ENCODE peak calls at places on chromosome 22, in five cellular contexts. T is heart right ventricle, C is tibial nerve, B is tibial artery, N is kidney. X is an unnamed sample.
A peak's percentile ranks its signal among the peaks of the same experiment; 100 is the strongest.

GRCh38 chr22:42642801-42643631 is 2.6 kb upstream of the ATP5MGL start:
- DNase-seq in T (no peak), C (no peak), B (no peak), N (no peak), X (no peak)

GRCh38 chr22:21025266-21025665 is 7.1 kb downstream of the SLC7A4 start:
- DNase-seq in T (no peak), C (no peak), B (no peak), N (no peak), X (no peak)

GRCh38 chr22:38316340-38317236 is 645 bp downstream of the CSNK1E start:
- DNase-seq in T (peak; percentile 76), C (peak; percentile 56), B (peak; percentile 74), N (peak; percentile 90), X (no peak)

GRCh38 chr22:19495562-19496323 is 16.0 kb downstream of the CDC45 start:
- DNase-seq in T (no peak), C (no peak), B (no peak), N (no peak), X (peak; percentile 24)

GRCh38 chr22:40898850-40899357 is 37.0 kb upstream of the DNAJB7 start:
- DNase-seq in T (no peak), C (no peak), B (no peak), N (no peak), X (peak; percentile 43)

GRCh38 chr22:19018256-19018655 is 82.2 kb upstream of the PRODH start:
- DNase-seq in T (no peak), C (no peak), B (no peak), N (no peak), X (no peak)

GRCh38 chr22:20117656-20118571 is 888 bp upstream of the TRMT2A start:
- DNase-seq in T (peak; percentile 27), C (no peak), B (no peak), N (peak; percentile 88), X (peak; percentile 6)

GRCh38 chr22:39283312-39284141 is 35.9 kb downstream of the RPL3 start:
- DNase-seq in T (peak; percentile 72), C (peak; percentile 35), B (peak; percentile 70), N (peak; percentile 97), X (no peak)

GRCh38 chr22:43269325-43270040 is 73.7 kb downstream of the SCUBE1 start:
- DNase-seq in T (no peak), C (no peak), B (no peak), N (no peak), X (no peak)

GRCh38 chr22:33922268-33922667 is 2.0 kb upstream of the LARGE1 start:
- DNase-seq in T (no peak), C (peak; percentile 36), B (peak; percentile 34), N (no peak), X (peak; percentile 21)

GRCh38 chr22:39359659-39360195 is 9.9 kb downstream of the SYNGR1 start:
- DNase-seq in T (no peak), C (no peak), B (no peak), N (no peak), X (no peak)

GRCh38 chr22:49323751-49324415 is 503.8 kb downstream of the BRD1 start:
- DNase-seq in T (no peak), C (no peak), B (no peak), N (peak; percentile 51), X (no peak)

GRCh38 chr22:17999851-18000250 is 24.5 kb downstream of the MICAL3 start:
- DNase-seq in T (no peak), C (no peak), B (no peak), N (no peak), X (no peak)

GRCh38 chr22:25645266-25645665 is 80.8 kb downstream of the GRK3 start:
- DNase-seq in T (no peak), C (no peak), B (no peak), N (no peak), X (peak; percentile 34)

GRCh38 chr22:40519948-40520331 is 116.6 kb downstream of the MRTFA start:
- DNase-seq in T (no peak), C (no peak), B (no peak), N (no peak), X (no peak)

GRCh38 chr22:45889539-45890350 is 87.2 kb downstream of the WNT7B start:
- DNase-seq in T (peak; percentile 11), C (no peak), B (no peak), N (peak; percentile 66), X (peak; percentile 24)

GRCh38 chr22:44365832-44366231 is 53.1 kb upstream of the SHISAL1 start:
- DNase-seq in T (no peak), C (no peak), B (no peak), N (no peak), X (no peak)

GRCh38 chr22:40019681-40020080 is 24.9 kb downstream of the FAM83F start:
- DNase-seq in T (no peak), C (no peak), B (no peak), N (peak; percentile 58), X (no peak)

GRCh38 chr22:17307566-17307965 is 61.7 kb upstream of the CECR2 start:
- DNase-seq in T (no peak), C (no peak), B (no peak), N (no peak), X (no peak)

GRCh38 chr22:17501679-17502285 is 61.5 kb upstream of the SLC25A18 start:
- DNase-seq in T (no peak), C (peak; percentile 63), B (no peak), N (no peak), X (peak; percentile 63)

GRCh38 chr22:48976556-48977535 is 850.8 kb downstream of the BRD1 start:
- DNase-seq in T (no peak), C (no peak), B (no peak), N (no peak), X (no peak)

GRCh38 chr22:29375436-29376076 is 12.8 kb downstream of the AP1B1 start:
- DNase-seq in T (no peak), C (no peak), B (no peak), N (no peak), X (no peak)

GRCh38 chr22:33842006-33842354 is 78.3 kb downstream of the LARGE1 start:
- DNase-seq in T (no peak), C (no peak), B (no peak), N (no peak), X (no peak)

GRCh38 chr22:37904572-37905533 is 1.2 kb upstream of the MICALL1 start:
- DNase-seq in T (no peak), C (peak; percentile 20), B (peak; percentile 70), N (peak; percentile 75), X (peak; percentile 98)

GRCh38 chr22:38355275-38355674 is 38.0 kb upstream of the CSNK1E start:
- DNase-seq in T (no peak), C (no peak), B (no peak), N (peak; percentile 62), X (no peak)

GRCh38 chr22:35070451-35071093 is 4.6 kb downstream of the ISX start:
- DNase-seq in T (no peak), C (no peak), B (no peak), N (no peak), X (no peak)

GRCh38 chr22:34760276-34761008 is 305.5 kb upstream of the ISX start:
- DNase-seq in T (no peak), C (no peak), B (no peak), N (peak; percentile 59), X (no peak)

GRCh38 chr22:32355760-32356159 is 1.9 kb upstream of the RFPL3 start:
- DNase-seq in T (no peak), C (no peak), B (no peak), N (no peak), X (no peak)
- TF ChIP-seq CTCF in T (no peak), C (no peak), B (no peak), N (peak; percentile 23), X (peak; percentile 3)

GRCh38 chr22:30921108-30921507 is 47.5 kb downstream of the MORC2 start:
- DNase-seq in T (no peak), C (no peak), B (no peak), N (no peak), X (no peak)

GRCh38 chr22:30923168-30923900 is 45.2 kb downstream of the MORC2 start:
- DNase-seq in T (no peak), C (no peak), B (no peak), N (peak; percentile 48), X (no peak)

GRCh38 chr22:30919973-30920372 is 48.6 kb downstream of the MORC2 start:
- DNase-seq in T (no peak), C (no peak), B (no peak), N (peak; percentile 30), X (no peak)

GRCh38 chr22:30920407-30920806 is 48.2 kb downstream of the MORC2 start:
- DNase-seq in T (peak; percentile 84), C (peak; percentile 91), B (peak; percentile 79), N (peak; percentile 86), X (peak; percentile 60)

GRCh38 chr22:30922151-30922611 is 46.4 kb downstream of the MORC2 start:
- DNase-seq in T (peak; percentile 81), C (no peak), B (no peak), N (peak; percentile 93), X (peak; percentile 11)
- H3K4me3 ChIP-seq in T (peak overlapping the region; percentile 29), C (peak overlapping the region; percentile 46), B (peak overlapping the region; percentile 48), N (peak overlapping the region; percentile 65), X (peak overlapping the region; percentile 36)

GRCh38 chr22:28346308-28346707 is 333.3 kb downstream of the TTC28 start:
- DNase-seq in T (no peak), C (no peak), B (no peak), N (no peak), X (no peak)
- H3K27ac ChIP-seq in T (no peak overlapping the region), C (no peak overlapping the region), B (no peak overlapping the region), N (no peak overlapping the region), X (no peak overlapping the region)

GRCh38 chr22:36569999-36570398 is 41.0 kb upstream of the EIF3D start:
- DNase-seq in T (no peak), C (no peak), B (no peak), N (no peak), X (peak; percentile 44)
- TF ChIP-seq CTCF in T (peak; percentile 21), C (no peak), B (no peak), N (no peak), X (peak; percentile 76)

GRCh38 chr22:22893891-22894739 is 6.5 kb downstream of the IGLL5 start:
- DNase-seq in T (no peak), C (no peak), B (peak; percentile 5), N (no peak), X (no peak)

GRCh38 chr22:22895776-22896445 is 8.3 kb downstream of the IGLL5 start:
- DNase-seq in T (no peak), C (no peak), B (peak; percentile 11), N (no peak), X (no peak)

GRCh38 chr22:22896601-22897000 is 9.0 kb downstream of the IGLL5 start:
- DNase-seq in T (no peak), C (no peak), B (no peak), N (no peak), X (no peak)

GRCh38 chr22:22893077-22893805 is 5.6 kb downstream of the IGLL5 start:
- DNase-seq in T (no peak), C (no peak), B (no peak), N (no peak), X (no peak)

GRCh38 chr22:22894740-22895731 is 7.4 kb downstream of the IGLL5 start:
- DNase-seq in T (no peak), C (no peak), B (peak; percentile 15), N (no peak), X (no peak)
- H3K4me3 ChIP-seq in T (no peak overlapping the region), C (no peak overlapping the region), B (no peak overlapping the region), N (no peak overlapping the region), X (no peak overlapping the region)